ENCODE peak calls at places on chromosomes 3 and 15, in nine cellular contexts. One of them, this sample, is unnamed. For H3K9me3, the result is how much of the 10 kb centered on the place peaks cover.

GRCh38 chr15:38972831-38973230 is 408.2 kb upstream of the RASGRP1 start:
- DNase-seq in psoas muscle: no peak
- DNase-seq in left lung: no peak
- DNase-seq in vagina: no peak
- DNase-seq in MG63: no peak
- DNase-seq in transverse colon: no peak
- DNase-seq in tibial nerve: no peak
- DNase-seq in astrocyte: peak
- DNase-seq in kidney: no peak
- DNase-seq in this sample: no peak

GRCh38 chr15:97968380-97968779 is 7.9 kb downstream of the ARRDC4 start:
- DNase-seq in astrocyte: peak
- DNase-seq in left lung: no peak
- DNase-seq in kidney: no peak
- DNase-seq in vagina: no peak
- DNase-seq in psoas muscle: no peak
- DNase-seq in MG63: peak
- DNase-seq in transverse colon: no peak
- DNase-seq in tibial nerve: no peak
- DNase-seq in this sample: no peak

GRCh38 chr3:98977520-98977919 is 76.0 kb upstream of the DCBLD2 start:
- DNase-seq in left lung: no peak
- DNase-seq in psoas muscle: no peak
- DNase-seq in kidney: no peak
- DNase-seq in astrocyte: peak
- DNase-seq in vagina: no peak
- DNase-seq in tibial nerve: no peak
- DNase-seq in MG63: peak
- DNase-seq in transverse colon: no peak
- DNase-seq in this sample: peak

GRCh38 chr3:38479431-38480092 is 16.6 kb upstream of the EXOG start:
- DNase-seq in MG63: peak
- DNase-seq in tibial nerve: peak
- DNase-seq in vagina: no peak
- DNase-seq in psoas muscle: peak
- DNase-seq in kidney: no peak
- DNase-seq in left lung: peak
- DNase-seq in astrocyte: no peak
- DNase-seq in transverse colon: peak
- DNase-seq in this sample: peak

GRCh38 chr3:54349231-54349647 is 226.9 kb downstream of the CACNA2D3 start:
- DNase-seq in MG63: no peak
- DNase-seq in tibial nerve: no peak
- DNase-seq in psoas muscle: no peak
- DNase-seq in left lung: no peak
- DNase-seq in transverse colon: no peak
- DNase-seq in astrocyte: peak
- DNase-seq in vagina: no peak
- DNase-seq in kidney: no peak
- DNase-seq in this sample: no peak

GRCh38 chr15:64163662-64164362 is 990 bp upstream of the PPIB start:
- DNase-seq in transverse colon: no peak
- DNase-seq in vagina: no peak
- DNase-seq in MG63: no peak
- DNase-seq in kidney: no peak
- DNase-seq in tibial nerve: no peak
- DNase-seq in left lung: peak
- DNase-seq in astrocyte: no peak
- DNase-seq in psoas muscle: no peak
- DNase-seq in this sample: peak

GRCh38 chr3:72810659-72811434 is 37.4 kb downstream of the SHQ1 start:
- DNase-seq in psoas muscle: no peak
- DNase-seq in kidney: no peak
- DNase-seq in left lung: no peak
- DNase-seq in astrocyte: no peak
- DNase-seq in MG63: no peak
- DNase-seq in tibial nerve: no peak
- DNase-seq in vagina: no peak
- DNase-seq in transverse colon: no peak
- DNase-seq in this sample: no peak

GRCh38 chr15:98657721-98658120 is 9.4 kb downstream of the IGF1R start:
- DNase-seq in MG63: peak
- DNase-seq in astrocyte: peak
- DNase-seq in kidney: no peak
- DNase-seq in tibial nerve: no peak
- DNase-seq in vagina: no peak
- DNase-seq in psoas muscle: no peak
- DNase-seq in left lung: no peak
- DNase-seq in transverse colon: no peak
- DNase-seq in this sample: no peak

GRCh38 chr15:22839046-22839705 is 710 bp downstream of the NIPA2 start:
- DNase-seq in tibial nerve: no peak
- DNase-seq in psoas muscle: no peak
- DNase-seq in astrocyte: peak
- DNase-seq in vagina: no peak
- DNase-seq in MG63: no peak
- DNase-seq in transverse colon: no peak
- DNase-seq in kidney: no peak
- DNase-seq in left lung: no peak
- DNase-seq in this sample: no peak

GRCh38 chr15:82875411-82876003 is 66.1 kb downstream of the WHAMM start:
- DNase-seq in transverse colon: no peak
- DNase-seq in tibial nerve: no peak
- DNase-seq in vagina: no peak
- DNase-seq in left lung: no peak
- DNase-seq in MG63: peak
- DNase-seq in psoas muscle: no peak
- DNase-seq in astrocyte: peak
- DNase-seq in kidney: no peak
- DNase-seq in this sample: no peak

GRCh38 chr3:20023663-20024417 is 11.8 kb upstream of the PP2D1 start:
- DNase-seq in vagina: no peak
- DNase-seq in left lung: peak
- DNase-seq in astrocyte: no peak
- DNase-seq in tibial nerve: no peak
- DNase-seq in transverse colon: peak
- DNase-seq in MG63: no peak
- DNase-seq in kidney: no peak
- DNase-seq in psoas muscle: no peak
- DNase-seq in this sample: no peak

GRCh38 chr3:9946112-9947024 is 5.8 kb downstream of the PRRT3 start:
- DNase-seq in vagina: no peak
- DNase-seq in MG63: peak
- DNase-seq in tibial nerve: peak
- DNase-seq in astrocyte: peak
- DNase-seq in transverse colon: peak
- DNase-seq in left lung: peak
- DNase-seq in kidney: peak
- DNase-seq in psoas muscle: peak
- DNase-seq in this sample: no peak

GRCh38 chr15:65954289-65954741 is 85.0 kb downstream of the RAB11A start:
- DNase-seq in astrocyte: peak
- DNase-seq in psoas muscle: no peak
- DNase-seq in MG63: peak
- DNase-seq in transverse colon: no peak
- DNase-seq in kidney: no peak
- DNase-seq in tibial nerve: no peak
- DNase-seq in vagina: no peak
- DNase-seq in left lung: no peak
- DNase-seq in this sample: peak

GRCh38 chr15:74950078-74951000 is 6.2 kb downstream of the RPP25 start:
- DNase-seq in vagina: no peak
- DNase-seq in astrocyte: peak
- DNase-seq in psoas muscle: peak
- DNase-seq in MG63: peak
- DNase-seq in left lung: peak
- DNase-seq in tibial nerve: peak
- DNase-seq in transverse colon: peak
- DNase-seq in kidney: peak
- DNase-seq in this sample: peak

GRCh38 chr15:35751421-35752133 is 205.6 kb upstream of the DPH6 start:
- DNase-seq in transverse colon: peak
- DNase-seq in psoas muscle: peak
- DNase-seq in kidney: peak
- DNase-seq in tibial nerve: peak
- DNase-seq in astrocyte: peak
- DNase-seq in MG63: peak
- DNase-seq in left lung: peak
- DNase-seq in vagina: no peak
- DNase-seq in this sample: peak

GRCh38 chr3:126125781-126126251 is 41.9 kb upstream of the SLC41A3 start:
- DNase-seq in astrocyte: no peak
- DNase-seq in vagina: peak
- DNase-seq in MG63: no peak
- DNase-seq in tibial nerve: no peak
- DNase-seq in left lung: no peak
- DNase-seq in transverse colon: peak
- DNase-seq in kidney: peak
- DNase-seq in psoas muscle: peak
- DNase-seq in this sample: no peak

GRCh38 chr3:157237886-157238285 is 77.9 kb upstream of the CCNL1 start:
- DNase-seq in tibial nerve: no peak
- DNase-seq in vagina: no peak
- DNase-seq in MG63: no peak
- DNase-seq in left lung: no peak
- DNase-seq in astrocyte: no peak
- DNase-seq in transverse colon: no peak
- DNase-seq in psoas muscle: no peak
- DNase-seq in kidney: no peak
- DNase-seq in this sample: no peak

GRCh38 chr15:83278191-83278590 is 6.3 kb downstream of the BNC1 start:
- DNase-seq in tibial nerve: no peak
- DNase-seq in left lung: no peak
- DNase-seq in kidney: no peak
- DNase-seq in vagina: no peak
- DNase-seq in transverse colon: no peak
- DNase-seq in astrocyte: peak
- DNase-seq in psoas muscle: no peak
- DNase-seq in MG63: no peak
- DNase-seq in this sample: no peak

GRCh38 chr3:128282392-128283196 is 129.3 kb downstream of the EEFSEC start:
- DNase-seq in tibial nerve: peak
- DNase-seq in transverse colon: peak
- DNase-seq in vagina: peak
- DNase-seq in MG63: no peak
- DNase-seq in kidney: peak
- DNase-seq in left lung: no peak
- DNase-seq in astrocyte: peak
- DNase-seq in psoas muscle: peak
- DNase-seq in this sample: no peak

GRCh38 chr3:171088496-171088895 is 62.0 kb upstream of the SLC2A2 start:
- DNase-seq in MG63: peak
- DNase-seq in vagina: no peak
- DNase-seq in transverse colon: no peak
- DNase-seq in kidney: no peak
- DNase-seq in tibial nerve: no peak
- DNase-seq in left lung: no peak
- DNase-seq in psoas muscle: no peak
- DNase-seq in astrocyte: peak
- DNase-seq in this sample: no peak

DNA sequence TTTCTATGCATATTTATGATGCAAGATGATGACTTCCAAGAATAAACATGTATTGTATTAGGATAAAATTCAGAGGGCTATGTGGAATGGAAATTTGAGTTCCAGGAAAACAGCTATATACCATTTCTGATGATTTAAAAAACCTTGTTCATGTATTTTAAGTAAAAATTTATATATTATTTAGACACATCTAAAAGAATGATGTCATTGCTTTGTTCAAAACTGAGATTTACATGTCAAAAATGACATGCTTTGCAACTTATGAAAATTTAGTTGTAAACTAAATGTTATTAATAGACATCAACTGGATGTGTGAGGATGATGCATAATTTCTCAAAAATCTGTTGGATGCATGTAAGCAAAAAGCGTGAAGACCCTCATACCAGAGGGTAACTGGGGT is 2.3 kb downstream of the STARD5 start:
- DNase-seq in MG63: no peak
- DNase-seq in left lung: no peak
- DNase-seq in kidney: no peak
- DNase-seq in vagina: no peak
- DNase-seq in psoas muscle: no peak
- DNase-seq in transverse colon: no peak
- DNase-seq in astrocyte: no peak
- DNase-seq in tibial nerve: no peak
- DNase-seq in this sample: no peak
- H3K4me3 ChIP-seq in MG63: no peak
- H3K4me3 ChIP-seq in left lung: no peak
- H3K4me3 ChIP-seq in kidney: no peak
- H3K4me3 ChIP-seq in vagina: peak
- H3K4me3 ChIP-seq in psoas muscle: no peak
- H3K4me3 ChIP-seq in transverse colon: no peak
- H3K4me3 ChIP-seq in astrocyte: no peak
- H3K4me3 ChIP-seq in tibial nerve: no peak
- H3K4me3 ChIP-seq in this sample: no peak

GRCh38 chr15:87212041-87212440 is 1044.5 kb downstream of the NTRK3 start:
- DNase-seq in kidney: no peak
- DNase-seq in tibial nerve: no peak
- DNase-seq in transverse colon: no peak
- DNase-seq in astrocyte: peak
- DNase-seq in vagina: no peak
- DNase-seq in MG63: no peak
- DNase-seq in psoas muscle: no peak
- DNase-seq in left lung: no peak
- DNase-seq in this sample: no peak
- H3K9me3 ChIP-seq in kidney: under half
- H3K9me3 ChIP-seq in tibial nerve: under half
- H3K9me3 ChIP-seq in transverse colon: under half
- H3K9me3 ChIP-seq in astrocyte: under half
- H3K9me3 ChIP-seq in vagina: under half
- H3K9me3 ChIP-seq in MG63: under half
- H3K9me3 ChIP-seq in psoas muscle: under half
- H3K9me3 ChIP-seq in left lung: under half
- H3K9me3 ChIP-seq in this sample: under half

DNA sequence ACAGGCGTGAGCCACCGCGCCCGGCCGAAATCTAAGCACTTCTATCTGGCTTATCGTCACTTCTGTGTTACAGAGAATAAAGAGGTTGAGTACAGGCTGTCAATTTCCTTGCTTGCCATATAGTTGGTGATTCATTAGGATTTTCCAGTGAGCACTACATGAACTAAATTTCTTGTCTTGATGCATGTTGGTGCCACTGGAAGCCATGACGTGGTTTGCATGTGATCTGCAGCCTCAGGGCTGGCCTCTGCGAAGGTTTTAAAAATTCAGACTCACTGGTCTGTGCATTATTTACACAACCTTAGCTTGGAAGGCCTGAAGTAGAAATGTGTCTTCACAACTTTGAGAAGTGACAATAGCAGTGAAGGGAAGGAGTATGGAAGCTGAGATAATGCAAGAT is 85.8 kb downstream of the NFKBIZ start:
- DNase-seq in left lung: no peak
- DNase-seq in MG63: no peak
- DNase-seq in kidney: no peak
- DNase-seq in vagina: no peak
- DNase-seq in transverse colon: no peak
- DNase-seq in astrocyte: no peak
- DNase-seq in psoas muscle: no peak
- DNase-seq in tibial nerve: no peak
- DNase-seq in this sample: no peak
- H3K4me3 ChIP-seq in left lung: no peak
- H3K4me3 ChIP-seq in MG63: no peak
- H3K4me3 ChIP-seq in kidney: no peak
- H3K4me3 ChIP-seq in vagina: no peak
- H3K4me3 ChIP-seq in transverse colon: no peak
- H3K4me3 ChIP-seq in astrocyte: no peak
- H3K4me3 ChIP-seq in psoas muscle: no peak
- H3K4me3 ChIP-seq in tibial nerve: no peak
- H3K4me3 ChIP-seq in this sample: no peak

GRCh38 chr15:25087137-25087536 is 132.3 kb downstream of the SNRPN start:
- DNase-seq in kidney: no peak
- DNase-seq in transverse colon: no peak
- DNase-seq in astrocyte: no peak
- DNase-seq in vagina: peak
- DNase-seq in tibial nerve: no peak
- DNase-seq in MG63: no peak
- DNase-seq in left lung: no peak
- DNase-seq in psoas muscle: no peak
- DNase-seq in this sample: no peak
- H3K9me3 ChIP-seq in kidney: half or more
- H3K9me3 ChIP-seq in transverse colon: half or more
- H3K9me3 ChIP-seq in astrocyte: under half
- H3K9me3 ChIP-seq in vagina: half or more
- H3K9me3 ChIP-seq in tibial nerve: half or more
- H3K9me3 ChIP-seq in MG63: under half
- H3K9me3 ChIP-seq in left lung: under half
- H3K9me3 ChIP-seq in psoas muscle: half or more
- H3K9me3 ChIP-seq in this sample: under half